ENCODE peak calls at places on chromosomes 13 and 19, in seven cellular contexts. Q is activated naive CD4-positive, alpha-beta T cell treated with anti-CD3 and anti-CD28 coated beads, Interleukin-2, amount 50 U/mL, for 72 hours; K is thoracic aorta; M is NAMALWA; A is substantia nigra; R is T-helper 17 cell; E is HT1080. S is an unnamed sample.

GRCh38 chr19:42111811-42112210 is 20.4 kb downstream of the POU2F2 start:
- DNase-seq in A (no peak), K (no peak), R (no peak), Q (no peak), M (no peak), E (peak), S (no peak)

GRCh38 chr19:56091751-56092546 is 29.1 kb downstream of the ZNF787 start:
- DNase-seq in Q (no peak), A (no peak), E (no peak), K (no peak), M (no peak), R (no peak), S (no peak)

GRCh38 chr13:84972907-84973306 is 826.3 kb downstream of the SLITRK6 start:
- DNase-seq in R (no peak), E (no peak), M (no peak), A (no peak), Q (no peak), K (no peak), S (no peak)

GRCh38 chr19:18741124-18741493 is 50.0 kb downstream of the COMP start:
- DNase-seq in K (no peak), Q (no peak), A (no peak), E (no peak), R (no peak), M (no peak), S (no peak)

GRCh38 chr13:90493667-90494066 is 853.8 kb upstream of the MIR17HG start:
- DNase-seq in E (no peak), M (no peak), Q (no peak), R (no peak), A (no peak), K (no peak), S (no peak)

GRCh38 chr19:6712231-6712630 is 8.2 kb downstream of the C3 start:
- DNase-seq in E (no peak), A (no peak), K (no peak), R (no peak), M (no peak), Q (no peak), S (no peak)

GRCh38 chr19:33444993-33445751 is 71.7 kb downstream of the CEBPG start:
- DNase-seq in M (no peak), E (no peak), K (no peak), R (no peak), Q (peak), A (no peak), S (no peak)

GRCh38 chr19:16338470-16339360 is 14.1 kb downstream of the KLF2 start:
- DNase-seq in M (no peak), Q (peak), K (peak), A (no peak), R (no peak), E (peak), S (peak)

GRCh38 chr19:28862238-28862637 is 350.7 kb downstream of the UQCRFS1 start:
- DNase-seq in R (no peak), K (no peak), M (no peak), Q (no peak), A (no peak), E (no peak), S (no peak)

GRCh38 chr13:48000559-48001126 is 430 bp downstream of the SUCLA2 start:
- DNase-seq in M (no peak), K (no peak), E (no peak), A (no peak), R (peak), Q (no peak), S (no peak)

GRCh38 chr19:19338082-19338481 is 17.5 kb downstream of the MAU2 start:
- DNase-seq in Q (no peak), A (no peak), E (peak), M (no peak), K (no peak), R (no peak), S (no peak)

GRCh38 chr13:39144941-39145533 is 106.8 kb downstream of the NHLRC3 start:
- DNase-seq in E (peak), Q (no peak), R (no peak), K (no peak), M (peak), A (no peak), S (no peak)

GRCh38 chr13:50917572-50917971 is 8.0 kb downstream of the RNASEH2B start:
- DNase-seq in A (no peak), K (no peak), E (no peak), M (no peak), R (no peak), Q (no peak), S (no peak)

GRCh38 chr13:107480130-107480529 is 735.2 kb downstream of the LIG4 start:
- DNase-seq in M (no peak), Q (no peak), R (no peak), K (no peak), A (no peak), E (no peak), S (no peak)

GRCh38 chr13:113421673-113422270 is 31.5 kb downstream of the ADPRHL1 start:
- DNase-seq in Q (no peak), E (no peak), R (no peak), A (no peak), K (no peak), M (no peak), S (no peak)

GRCh38 chr13:34698953-34699352 is 243.1 kb upstream of the NBEA start:
- DNase-seq in Q (no peak), E (no peak), K (no peak), A (no peak), M (no peak), R (no peak), S (no peak)

GRCh38 chr13:77291779-77292178 is 35.1 kb downstream of the MYCBP2 start:
- DNase-seq in K (no peak), A (no peak), E (no peak), M (no peak), R (no peak), Q (no peak), S (no peak)

GRCh38 chr19:3366104-3366760 is at the start of gene NFIC:
- DNase-seq in E (peak), M (no peak), Q (no peak), K (no peak), A (peak), R (no peak), S (peak)

GRCh38 chr19:645912-646797 is 6.5 kb downstream of the FGF22 start:
- DNase-seq in K (no peak), A (no peak), E (no peak), Q (no peak), M (no peak), R (no peak), S (no peak)

GRCh38 chr19:39236527-39236926 is 8.3 kb downstream of the IFNL3 start:
- DNase-seq in Q (no peak), E (no peak), K (no peak), A (no peak), M (no peak), R (no peak), S (peak)

S was measured in CD8-positive, alpha-beta memory T cell.